ENCODE peak calls at places on chromosomes 11 and 22, in six cellular contexts. One of them, this sample, is unnamed.

GRCh38 chr11:47786373-47786772 is 19.2 kb upstream of the FNBP4 start:
- DNase-seq in CD8-positive, alpha-beta T cell: no peak
- DNase-seq in heart left ventricle: peak; percentile 69
- DNase-seq in endodermal cell: no peak
- DNase-seq in neural progenitor cell: no peak
- DNase-seq in mesenchymal stem cell: peak; percentile 13
- DNase-seq in this sample: peak; percentile 18

GRCh38 chr11:63939351-63939920 is 634 bp downstream of the NAA40 start:
- DNase-seq in endodermal cell: no peak
- DNase-seq in heart left ventricle: no peak
- DNase-seq in neural progenitor cell: no peak
- DNase-seq in mesenchymal stem cell: peak; percentile 47
- DNase-seq in CD8-positive, alpha-beta T cell: no peak
- DNase-seq in this sample: peak; percentile 34

GRCh38 chr11:122141757-122142156 is 25.7 kb upstream of the BLID start:
- DNase-seq in heart left ventricle: no peak
- DNase-seq in CD8-positive, alpha-beta T cell: no peak
- DNase-seq in mesenchymal stem cell: no peak
- DNase-seq in neural progenitor cell: no peak
- DNase-seq in endodermal cell: no peak
- DNase-seq in this sample: no peak

GRCh38 chr11:107301886-107302285 is 155.7 kb downstream of the CWF19L2 start:
- DNase-seq in endodermal cell: no peak
- DNase-seq in mesenchymal stem cell: peak; percentile 8
- DNase-seq in heart left ventricle: no peak
- DNase-seq in CD8-positive, alpha-beta T cell: no peak
- DNase-seq in neural progenitor cell: no peak
- DNase-seq in this sample: no peak

GRCh38 chr11:68838572-68838964 is 3.1 kb downstream of the CPT1A start:
- DNase-seq in neural progenitor cell: no peak
- DNase-seq in endodermal cell: no peak
- DNase-seq in CD8-positive, alpha-beta T cell: peak; percentile 44
- DNase-seq in mesenchymal stem cell: peak; percentile 44
- DNase-seq in heart left ventricle: no peak
- DNase-seq in this sample: peak; percentile 65

GRCh38 chr22:29480512-29481264 is 670 bp downstream of the NEFH start:
- DNase-seq in heart left ventricle: no peak
- DNase-seq in endodermal cell: peak; percentile 81
- DNase-seq in CD8-positive, alpha-beta T cell: no peak
- DNase-seq in mesenchymal stem cell: peak; percentile 36
- DNase-seq in neural progenitor cell: peak; percentile 82
- DNase-seq in this sample: peak; percentile 9

GRCh38 chr22:48755332-48755949 is 1072.2 kb downstream of the BRD1 start:
- DNase-seq in neural progenitor cell: no peak
- DNase-seq in mesenchymal stem cell: no peak
- DNase-seq in heart left ventricle: peak; percentile 2
- DNase-seq in CD8-positive, alpha-beta T cell: no peak
- DNase-seq in endodermal cell: peak; percentile 33
- DNase-seq in this sample: no peak

GRCh38 chr11:4464216-4465159 is 15.4 kb downstream of the OR52K2 start:
- DNase-seq in neural progenitor cell: peak; percentile 12
- DNase-seq in mesenchymal stem cell: peak; percentile 0
- DNase-seq in heart left ventricle: no peak
- DNase-seq in endodermal cell: peak; percentile 64
- DNase-seq in CD8-positive, alpha-beta T cell: no peak
- DNase-seq in this sample: no peak

GRCh38 chr22:17369553-17370035 is 334 bp downstream of the CECR2 start:
- DNase-seq in CD8-positive, alpha-beta T cell: no peak
- DNase-seq in heart left ventricle: peak; percentile 31
- DNase-seq in mesenchymal stem cell: peak; percentile 1
- DNase-seq in endodermal cell: peak; percentile 84
- DNase-seq in neural progenitor cell: peak; percentile 88
- DNase-seq in this sample: peak; percentile 33

GRCh38 chr22:39932918-39933649 is 27.1 kb upstream of the TMA7B start:
- DNase-seq in endodermal cell: peak; percentile 91
- DNase-seq in neural progenitor cell: peak; percentile 90
- DNase-seq in heart left ventricle: no peak
- DNase-seq in CD8-positive, alpha-beta T cell: peak; percentile 78
- DNase-seq in mesenchymal stem cell: peak; percentile 35
- DNase-seq in this sample: peak; percentile 43

GRCh38 chr11:68930991-68931855 is 27.5 kb downstream of the IGHMBP2 start:
- DNase-seq in neural progenitor cell: no peak
- DNase-seq in mesenchymal stem cell: no peak
- DNase-seq in CD8-positive, alpha-beta T cell: no peak
- DNase-seq in endodermal cell: no peak
- DNase-seq in heart left ventricle: no peak
- DNase-seq in this sample: no peak

GRCh38 chr11:134228625-134229024 is 4.2 kb downstream of the VPS26B start:
- DNase-seq in neural progenitor cell: no peak
- DNase-seq in mesenchymal stem cell: no peak
- DNase-seq in endodermal cell: no peak
- DNase-seq in heart left ventricle: no peak
- DNase-seq in CD8-positive, alpha-beta T cell: peak; percentile 65
- DNase-seq in this sample: no peak

GRCh38 chr22:27749597-27750225 is 51.8 kb downstream of the MN1 start:
- DNase-seq in CD8-positive, alpha-beta T cell: no peak
- DNase-seq in neural progenitor cell: peak; percentile 69
- DNase-seq in endodermal cell: peak; percentile 82
- DNase-seq in heart left ventricle: no peak
- DNase-seq in mesenchymal stem cell: peak; percentile 59
- DNase-seq in this sample: no peak

GRCh38 chr11:69658606-69659450 is 16.3 kb downstream of the LTO1 start:
- DNase-seq in mesenchymal stem cell: no peak
- DNase-seq in neural progenitor cell: no peak
- DNase-seq in endodermal cell: peak; percentile 45
- DNase-seq in heart left ventricle: no peak
- DNase-seq in CD8-positive, alpha-beta T cell: no peak
- DNase-seq in this sample: no peak

GRCh38 chr11:32434116-32434386 is 1.3 kb downstream of the WT1 start:
- DNase-seq in neural progenitor cell: no peak
- DNase-seq in mesenchymal stem cell: no peak
- DNase-seq in CD8-positive, alpha-beta T cell: no peak
- DNase-seq in endodermal cell: no peak
- DNase-seq in heart left ventricle: no peak
- DNase-seq in this sample: no peak
- H3K27me3 ChIP-seq in neural progenitor cell: peaks cover 100% of the 10 kb centered on the region
- H3K27me3 ChIP-seq in mesenchymal stem cell: peaks cover 94% of the 10 kb centered on the region
- H3K27me3 ChIP-seq in CD8-positive, alpha-beta T cell: peaks cover 13% of the 10 kb centered on the region
- H3K27me3 ChIP-seq in endodermal cell: peaks cover 98% of the 10 kb centered on the region
- H3K27me3 ChIP-seq in heart left ventricle: peaks cover 99% of the 10 kb centered on the region
- H3K27me3 ChIP-seq in this sample: peaks cover 36% of the 10 kb centered on the region

GRCh38 chr22:42721045-42721434 is 370 bp upstream of the A4GALT start:
- DNase-seq in endodermal cell: no peak
- DNase-seq in mesenchymal stem cell: no peak
- DNase-seq in CD8-positive, alpha-beta T cell: no peak
- DNase-seq in neural progenitor cell: peak; percentile 58
- DNase-seq in heart left ventricle: no peak
- DNase-seq in this sample: no peak
- H3K4me3 ChIP-seq in endodermal cell: peak overlapping the region; percentile 70
- H3K4me3 ChIP-seq in mesenchymal stem cell: peak overlapping the region; percentile 89
- H3K4me3 ChIP-seq in CD8-positive, alpha-beta T cell: no peak overlapping the region
- H3K4me3 ChIP-seq in neural progenitor cell: peak overlapping the region; percentile 97
- H3K4me3 ChIP-seq in heart left ventricle: peak overlapping the region; percentile 100
- H3K4me3 ChIP-seq in this sample: no peak overlapping the region

GRCh38 chr11:128689586-128689945 is 4.3 kb upstream of the FLI1 start:
- DNase-seq in mesenchymal stem cell: no peak
- DNase-seq in endodermal cell: peak; percentile 70
- DNase-seq in neural progenitor cell: peak; percentile 51
- DNase-seq in heart left ventricle: peak; percentile 15
- DNase-seq in CD8-positive, alpha-beta T cell: no peak
- DNase-seq in this sample: no peak
- H3K27ac ChIP-seq in mesenchymal stem cell: no peak overlapping the region
- H3K27ac ChIP-seq in endodermal cell: no peak overlapping the region
- H3K27ac ChIP-seq in neural progenitor cell: no peak overlapping the region
- H3K27ac ChIP-seq in heart left ventricle: no peak overlapping the region
- H3K27ac ChIP-seq in CD8-positive, alpha-beta T cell: no peak overlapping the region
- H3K27ac ChIP-seq in this sample: no peak overlapping the region

DNA sequence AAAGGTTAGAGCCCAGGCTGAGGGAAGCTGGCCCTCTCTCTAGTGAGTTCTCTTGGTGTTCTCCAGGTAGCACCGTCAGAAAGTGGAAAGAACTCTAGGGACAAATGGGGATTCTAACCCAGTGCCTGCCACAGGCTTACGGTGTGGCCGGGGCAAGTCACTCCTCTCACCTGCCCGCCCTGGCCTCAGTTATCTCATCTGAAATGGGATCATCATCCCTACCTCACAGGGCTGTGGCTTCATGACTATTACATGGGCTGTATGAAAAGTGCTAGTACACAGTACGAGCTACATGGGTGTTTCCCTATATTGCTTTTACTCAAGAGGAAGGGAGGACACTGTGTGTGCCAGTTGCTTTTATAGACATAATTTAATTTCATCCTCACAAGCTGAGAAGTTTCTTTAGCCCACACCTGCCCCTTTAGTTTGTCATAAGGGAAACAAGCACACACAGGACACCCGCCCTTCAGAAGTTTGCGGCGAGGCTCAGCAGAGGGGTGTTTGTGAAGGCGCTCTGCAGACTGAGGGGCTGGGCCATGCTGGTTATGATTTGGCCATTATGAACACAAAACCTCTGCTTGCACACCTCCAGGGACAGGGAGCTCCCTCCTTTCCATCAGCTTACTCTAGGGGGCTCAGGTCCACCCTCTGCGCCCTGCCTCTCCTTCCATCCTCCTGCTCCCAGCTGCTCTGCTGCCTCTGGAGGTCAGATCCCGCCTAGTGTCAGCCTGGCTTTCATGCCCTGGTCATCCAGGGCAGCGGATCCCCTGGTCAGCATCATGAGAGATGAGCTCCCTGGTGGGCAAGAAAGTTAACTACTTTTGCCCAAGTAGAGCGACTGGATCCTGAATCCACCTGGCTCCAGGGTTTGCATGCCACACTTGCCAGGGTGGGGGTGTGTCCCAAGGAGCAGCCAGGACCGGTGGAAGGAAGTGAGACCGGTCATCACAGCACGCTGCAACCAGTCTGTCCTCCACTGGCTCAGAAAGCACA is 1.2 kb downstream of the KLHL35 start:
- DNase-seq in CD8-positive, alpha-beta T cell: no peak
- DNase-seq in endodermal cell: peak; percentile 80
- DNase-seq in neural progenitor cell: peak; percentile 43
- DNase-seq in mesenchymal stem cell: no peak
- DNase-seq in heart left ventricle: no peak
- DNase-seq in this sample: peak; percentile 19
- H3K27me3 ChIP-seq in CD8-positive, alpha-beta T cell: peaks cover 11% of the 10 kb centered on the region
- H3K27me3 ChIP-seq in endodermal cell: peaks cover 54% of the 10 kb centered on the region
- H3K27me3 ChIP-seq in neural progenitor cell: peaks cover 67% of the 10 kb centered on the region
- H3K27me3 ChIP-seq in mesenchymal stem cell: peaks cover 49% of the 10 kb centered on the region
- H3K27me3 ChIP-seq in heart left ventricle: peaks cover 39% of the 10 kb centered on the region
- H3K27me3 ChIP-seq in this sample: no peaks in the 10 kb centered on the region

GRCh38 chr22:42075277-42075676 is 1.2 kb downstream of the PHETA2 start:
- DNase-seq in mesenchymal stem cell: no peak
- DNase-seq in CD8-positive, alpha-beta T cell: no peak
- DNase-seq in neural progenitor cell: no peak
- DNase-seq in endodermal cell: no peak
- DNase-seq in heart left ventricle: no peak
- DNase-seq in this sample: no peak
- H3K4me3 ChIP-seq in mesenchymal stem cell: peak overlapping the region; percentile 82
- H3K4me3 ChIP-seq in CD8-positive, alpha-beta T cell: no peak overlapping the region
- H3K4me3 ChIP-seq in neural progenitor cell: no peak overlapping the region
- H3K4me3 ChIP-seq in endodermal cell: no peak overlapping the region
- H3K4me3 ChIP-seq in heart left ventricle: peak overlapping the region; percentile 83
- H3K4me3 ChIP-seq in this sample: no peak overlapping the region

GRCh38 chr11:120217526-120217925 is 6.7 kb downstream of the OAF start:
- DNase-seq in endodermal cell: no peak
- DNase-seq in CD8-positive, alpha-beta T cell: no peak
- DNase-seq in mesenchymal stem cell: no peak
- DNase-seq in heart left ventricle: no peak
- DNase-seq in neural progenitor cell: no peak
- DNase-seq in this sample: no peak
- H3K27ac ChIP-seq in endodermal cell: no peak overlapping the region
- H3K27ac ChIP-seq in CD8-positive, alpha-beta T cell: no peak overlapping the region
- H3K27ac ChIP-seq in mesenchymal stem cell: no peak overlapping the region
- H3K27ac ChIP-seq in heart left ventricle: no peak overlapping the region
- H3K27ac ChIP-seq in neural progenitor cell: no peak overlapping the region
- H3K27ac ChIP-seq in this sample: no peak overlapping the region

GRCh38 chr11:2259466-2259830 is 10.9 kb downstream of the ASCL2 start:
- DNase-seq in heart left ventricle: no peak
- DNase-seq in CD8-positive, alpha-beta T cell: no peak
- DNase-seq in neural progenitor cell: no peak
- DNase-seq in endodermal cell: peak; percentile 24
- DNase-seq in mesenchymal stem cell: no peak
- DNase-seq in this sample: no peak

GRCh38 chr11:2261436-2262230 is 8.8 kb downstream of the ASCL2 start:
- DNase-seq in endodermal cell: peak; percentile 38
- DNase-seq in CD8-positive, alpha-beta T cell: no peak
- DNase-seq in mesenchymal stem cell: no peak
- DNase-seq in neural progenitor cell: no peak
- DNase-seq in heart left ventricle: no peak
- DNase-seq in this sample: no peak

GRCh38 chr11:2262301-2263011 is 7.9 kb downstream of the ASCL2 start:
- DNase-seq in neural progenitor cell: no peak
- DNase-seq in mesenchymal stem cell: no peak
- DNase-seq in CD8-positive, alpha-beta T cell: no peak
- DNase-seq in heart left ventricle: no peak
- DNase-seq in endodermal cell: peak; percentile 50
- DNase-seq in this sample: no peak

GRCh38 chr11:2259897-2260451 is 10.4 kb downstream of the ASCL2 start:
- DNase-seq in mesenchymal stem cell: no peak
- DNase-seq in endodermal cell: peak; percentile 36
- DNase-seq in neural progenitor cell: no peak
- DNase-seq in CD8-positive, alpha-beta T cell: no peak
- DNase-seq in heart left ventricle: no peak
- DNase-seq in this sample: no peak

GRCh38 chr11:2260491-2261364 is 9.7 kb downstream of the ASCL2 start:
- DNase-seq in CD8-positive, alpha-beta T cell: no peak
- DNase-seq in mesenchymal stem cell: no peak
- DNase-seq in neural progenitor cell: no peak
- DNase-seq in heart left ventricle: no peak
- DNase-seq in endodermal cell: peak; percentile 30
- DNase-seq in this sample: no peak
- H3K27me3 ChIP-seq in CD8-positive, alpha-beta T cell: no peaks in the 10 kb centered on the region
- H3K27me3 ChIP-seq in mesenchymal stem cell: peaks cover 61% of the 10 kb centered on the region
- H3K27me3 ChIP-seq in neural progenitor cell: peaks cover 14% of the 10 kb centered on the region
- H3K27me3 ChIP-seq in heart left ventricle: peaks cover 8% of the 10 kb centered on the region
- H3K27me3 ChIP-seq in endodermal cell: peaks cover 14% of the 10 kb centered on the region
- H3K27me3 ChIP-seq in this sample: no peaks in the 10 kb centered on the region

This sample was measured in body of pancreas.